ENCODE peak calls at places on chromosome 12, in seven cellular contexts. D is hypothalamus; H is mucosa of gallbladder; F is AG08395; I is pancreas; S is activated CD4-positive, alpha-beta T cell treated with anti-CD3 and anti-CD28 coated beads, Interleukin-2, amount 50 U/mL, for 4 hours; W is osteoblast. J is an unnamed sample.

GRCh38 chr12:30154996-30155730 is 371.4 kb upstream of the TMTC1 start:
- DNase-seq in I (no peak), S (no peak), W (peak), H (no peak), D (no peak), F (peak), J (no peak)

GRCh38 chr12:107254258-107254856 is 161.0 kb upstream of the CRY1 start:
- DNase-seq in F (no peak), I (no peak), W (no peak), S (no peak), D (no peak), H (no peak), J (peak)

GRCh38 chr12:52949413-52950331 is 754 bp downstream of the KRT18 start:
- DNase-seq in H (peak), I (no peak), F (no peak), S (no peak), W (peak), D (no peak), J (no peak)

GRCh38 chr12:31222620-31223222 is 103.2 kb downstream of the SINHCAF start:
- DNase-seq in F (no peak), W (peak), S (no peak), I (no peak), H (no peak), D (no peak), J (peak)

GRCh38 chr12:3745152-3745551 is 7.8 kb downstream of the CRACR2A start:
- DNase-seq in H (no peak), S (no peak), D (no peak), W (peak), I (no peak), F (no peak), J (no peak)

GRCh38 chr12:14239935-14240872 is 125.3 kb upstream of the ATF7IP start:
- DNase-seq in S (no peak), I (no peak), H (peak), D (no peak), W (peak), F (no peak), J (peak)

GRCh38 chr12:6699989-6700645 is 498 bp downstream of the PIANP start:
- DNase-seq in I (peak), F (peak), W (peak), S (no peak), D (no peak), H (no peak), J (peak)

GRCh38 chr12:67451206-67451605 is 182.0 kb downstream of the CAND1 start:
- DNase-seq in D (no peak), I (no peak), S (no peak), W (no peak), H (no peak), F (no peak), J (no peak)

GRCh38 chr12:19894049-19894448 is 454.8 kb downstream of the AEBP2 start:
- DNase-seq in W (no peak), S (no peak), H (no peak), F (no peak), D (no peak), I (no peak), J (no peak)

GRCh38 chr12:80946591-80946990 is 8.9 kb upstream of the LIN7A start:
- DNase-seq in I (no peak), S (no peak), D (no peak), H (no peak), W (peak), F (peak), J (no peak)

GRCh38 chr12:94769040-94769420 is 118.7 kb upstream of the TMCC3 start:
- DNase-seq in D (no peak), W (no peak), H (no peak), F (no peak), S (no peak), I (no peak), J (no peak)

J was measured in NCI-H82.